ENCODE peak calls at places on chromosomes 16 and 17, in five cellular contexts. O, P, E, Y and R are unnamed samples.

GRCh38 chr16:82298472-82298871 is 128.4 kb upstream of the MPHOSPH6 start:
- DNase-seq in O (no peak), P (no peak), E (no peak), Y (no peak), R (no peak)

GRCh38 chr16:82432261-82432660 is 194.5 kb upstream of the CDH13 start:
- DNase-seq in O (no peak), P (no peak), E (no peak), Y (no peak), R (peak)

GRCh38 chr17:48478224-48479013 is 48.4 kb upstream of the SKAP1 start:
- DNase-seq in O (no peak), P (no peak), E (no peak), Y (no peak), R (peak)

GRCh38 chr17:18999911-19000310 is 4.7 kb downstream of the FAM83G start:
- DNase-seq in O (no peak), P (no peak), E (no peak), Y (no peak), R (no peak)

GRCh38 chr17:76953926-76954325 is 85.7 kb downstream of the MGAT5B start:
- DNase-seq in O (no peak), P (no peak), E (no peak), Y (no peak), R (no peak)

GRCh38 chr16:89701425-89702406 is at the start of gene SPATA2L:
- DNase-seq in O (peak), P (peak), E (peak), Y (peak), R (peak)

GRCh38 chr17:29379084-29379811 is 10.9 kb upstream of the TAOK1 start:
- DNase-seq in O (no peak), P (no peak), E (no peak), Y (no peak), R (no peak)

GRCh38 chr17:263773-264172 is 82.3 kb upstream of the DOC2B start:
- DNase-seq in O (no peak), P (no peak), E (peak), Y (peak), R (no peak)

GRCh38 chr17:17886747-17887146 is 50.0 kb upstream of the SREBF1 start:
- DNase-seq in O (no peak), P (no peak), E (no peak), Y (peak), R (no peak)

GRCh38 chr17:17887752-17888304 is 51.0 kb upstream of the SREBF1 start:
- DNase-seq in O (no peak), P (no peak), E (no peak), Y (no peak), R (no peak)

GRCh38 chr17:17888371-17888770 is 51.6 kb upstream of the SREBF1 start:
- DNase-seq in O (no peak), P (no peak), E (no peak), Y (no peak), R (no peak)

GRCh38 chr17:17889922-17890321 is 53.1 kb upstream of the SREBF1 start:
- DNase-seq in O (no peak), P (no peak), E (no peak), Y (no peak), R (no peak)

GRCh38 chr17:17888821-17889220 is 52.0 kb upstream of the SREBF1 start:
- DNase-seq in O (peak), P (no peak), E (no peak), Y (no peak), R (no peak)
- TF ChIP-seq CTCF in O (no peak), P (no peak), E (no peak), Y (no peak), R (no peak)

GRCh38 chr17:7394452-7395191 is at the start of gene PLSCR3:
- DNase-seq in O (peak), P (peak), E (peak), Y (peak), R (peak)
- TF ChIP-seq CTCF in O (peak), P (no peak), E (peak), Y (peak), R (no peak)

GRCh38 chr16:12271006-12271405 is 294.5 kb downstream of the SNX29 start:
- DNase-seq in O (no peak), P (peak), E (no peak), Y (no peak), R (peak)
- TF ChIP-seq CTCF in O (peak), P (peak), E (peak), Y (no peak), R (no peak)

DNA sequence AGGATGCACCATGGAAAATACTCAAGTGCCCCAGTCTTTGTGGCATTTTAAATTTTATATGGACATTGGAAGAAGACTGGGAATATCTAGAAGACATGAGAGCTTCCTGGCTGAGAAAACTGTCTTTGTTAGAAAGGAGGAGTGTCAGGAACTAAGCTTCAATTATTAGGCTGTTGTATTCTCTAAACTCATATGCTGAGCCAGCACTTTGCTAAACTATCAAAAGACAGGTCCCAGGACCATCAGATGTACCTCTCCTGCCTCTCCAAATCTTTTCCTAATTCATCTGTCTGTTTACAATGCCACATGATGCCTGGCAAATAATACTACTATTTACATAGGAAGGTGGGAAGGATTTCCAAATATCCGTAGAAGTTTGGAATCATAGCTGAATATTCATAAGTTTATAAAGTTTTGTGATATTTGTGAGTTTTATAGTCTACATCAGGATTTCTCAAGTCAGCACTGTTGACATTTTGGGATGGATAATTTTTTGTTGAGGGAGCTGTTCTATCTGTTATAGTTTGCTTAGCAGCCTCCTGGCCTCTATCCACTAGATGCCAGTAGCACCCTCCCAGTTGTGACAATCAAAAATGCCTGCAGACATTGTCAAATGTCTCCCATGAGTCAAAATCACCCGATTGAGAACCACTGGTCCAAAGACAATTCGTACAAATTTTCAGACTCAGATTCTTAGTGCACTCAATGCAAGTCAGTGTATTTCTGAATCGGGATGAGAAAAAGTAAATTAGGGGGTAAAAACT is 61.2 kb upstream of the NETO2 start:
- DNase-seq in O (no peak), P (no peak), E (no peak), Y (no peak), R (no peak)
- TF ChIP-seq CTCF in O (no peak), P (peak), E (no peak), Y (no peak), R (no peak)